ENCODE peak calls at places on chromosomes 13 and 19, in ten cellular contexts. H is astrocyte, V is fibroblast of villous mesenchyme, I is Calu3, N is AG10803, J is cardiac muscle cell, F is GM23338, S is endothelial cell, Q is HFF-Myc, B is coronary artery. W is an unnamed sample.

GRCh38 chr13:20945952-20946383 is 43.4 kb upstream of the XPO4 start:
- DNase-seq in H (no peak), V (peak), I (no peak), N (no peak), J (peak), F (peak), S (peak), Q (no peak), B (no peak), W (no peak)

GRCh38 chr13:86383561-86383960 is 584.3 kb upstream of the SLITRK6 start:
- DNase-seq in H (no peak), V (no peak), I (no peak), N (no peak), J (no peak), F (no peak), S (no peak), Q (no peak), B (no peak), W (no peak)

GRCh38 chr13:70339738-70340137 is 231.5 kb upstream of the KLHL1 start:
- DNase-seq in H (no peak), V (no peak), I (no peak), N (no peak), J (peak), F (peak), S (peak), Q (no peak), B (no peak), W (no peak)

GRCh38 chr19:13156968-13157882 is 7.0 kb downstream of the IER2 start:
- DNase-seq in H (no peak), V (peak), I (no peak), N (no peak), J (no peak), F (no peak), S (no peak), Q (no peak), B (no peak), W (peak)

GRCh38 chr13:94344126-94344863 is 135.2 kb downstream of the DCT start:
- DNase-seq in H (peak), V (no peak), I (no peak), N (no peak), J (no peak), F (peak), S (no peak), Q (no peak), B (no peak), W (no peak)

GRCh38 chr19:32599736-32600157 is 18.8 kb downstream of the PDCD5 start:
- DNase-seq in H (peak), V (peak), I (peak), N (peak), J (peak), F (peak), S (peak), Q (peak), B (no peak), W (peak)

GRCh38 chr19:5489511-5489910 is 34.3 kb downstream of the ZNRF4 start:
- DNase-seq in H (no peak), V (no peak), I (no peak), N (peak), J (peak), F (no peak), S (no peak), Q (no peak), B (no peak), W (no peak)

GRCh38 chr13:31775686-31776085 is 36.4 kb downstream of the RXFP2 start:
- DNase-seq in H (peak), V (peak), I (no peak), N (peak), J (no peak), F (no peak), S (no peak), Q (no peak), B (peak), W (no peak)

GRCh38 chr19:51514866-51515481 is 13.4 kb upstream of the SIGLEC12 start:
- DNase-seq in H (peak), V (peak), I (peak), N (peak), J (peak), F (peak), S (peak), Q (peak), B (no peak), W (peak)

GRCh38 chr19:48237057-48237456 is 18.7 kb downstream of the CARD8 start:
- DNase-seq in H (no peak), V (no peak), I (no peak), N (no peak), J (no peak), F (no peak), S (no peak), Q (no peak), B (no peak), W (no peak)

GRCh38 chr19:39031368-39032163 is 783 bp downstream of the FBXO27 start:
- DNase-seq in H (peak), V (peak), I (peak), N (peak), J (peak), F (peak), S (peak), Q (no peak), B (peak), W (peak)

GRCh38 chr19:31427857-31428256 is 78.6 kb upstream of the TSHZ3 start:
- DNase-seq in H (peak), V (peak), I (no peak), N (peak), J (no peak), F (no peak), S (no peak), Q (no peak), B (no peak), W (no peak)

GRCh38 chr19:50358483-50359431 is 6.7 kb downstream of the NAPSA start:
- DNase-seq in H (no peak), V (peak), I (no peak), N (peak), J (no peak), F (no peak), S (no peak), Q (no peak), B (no peak), W (peak)

GRCh38 chr13:65943024-65943423 is 1287.1 kb downstream of the PCDH9 start:
- DNase-seq in H (peak), V (peak), I (no peak), N (no peak), J (no peak), F (no peak), S (no peak), Q (no peak), B (no peak), W (no peak)

GRCh38 chr13:44004881-44005280 is 125.2 kb downstream of the LACC1 start:
- DNase-seq in H (peak), V (peak), I (no peak), N (peak), J (no peak), F (no peak), S (no peak), Q (peak), B (no peak), W (no peak)

GRCh38 chr19:4606921-4607678 is 32.2 kb upstream of the TNFAIP8L1 start:
- DNase-seq in H (no peak), V (no peak), I (no peak), N (no peak), J (peak), F (peak), S (no peak), Q (no peak), B (no peak), W (no peak)

GRCh38 chr19:5128932-5129389 is 160.0 kb downstream of the KDM4B start:
- DNase-seq in H (no peak), V (peak), I (no peak), N (no peak), J (peak), F (no peak), S (no peak), Q (no peak), B (peak), W (no peak)

GRCh38 chr19:50567052-50567841 is 988 bp downstream of the LRRC4B start:
- DNase-seq in H (no peak), V (no peak), I (no peak), N (no peak), J (no peak), F (peak), S (no peak), Q (no peak), B (no peak), W (peak)

GRCh38 chr19:4749870-4750269 is 26.2 kb upstream of the DPP9 start:
- DNase-seq in H (no peak), V (no peak), I (no peak), N (no peak), J (no peak), F (no peak), S (no peak), Q (no peak), B (no peak), W (no peak)

GRCh38 chr13:24888291-24888931 is 124.4 kb downstream of the RNF17 start:
- DNase-seq in H (no peak), V (no peak), I (no peak), N (no peak), J (no peak), F (peak), S (no peak), Q (no peak), B (no peak), W (peak)

GRCh38 chr13:41751277-41751676 is 209.6 kb downstream of the VWA8 start:
- DNase-seq in H (peak), V (peak), I (no peak), N (peak), J (peak), F (no peak), S (no peak), Q (no peak), B (no peak), W (no peak)

GRCh38 chr13:98144501-98145350 is 1.8 kb downstream of the FARP1 start:
- DNase-seq in H (peak), V (peak), I (peak), N (peak), J (peak), F (peak), S (peak), Q (peak), B (no peak), W (no peak)

GRCh38 chr19:45767881-45768643 is 990 bp downstream of the SIX5 start:
- DNase-seq in H (peak), V (peak), I (peak), N (peak), J (peak), F (peak), S (peak), Q (no peak), B (no peak), W (peak)

GRCh38 chr13:74979703-74980102 is 502.3 kb downstream of the TBC1D4 start:
- DNase-seq in H (no peak), V (peak), I (no peak), N (no peak), J (no peak), F (no peak), S (no peak), Q (no peak), B (no peak), W (no peak)

GRCh38 chr13:40518481-40518882 is 148.0 kb downstream of the FOXO1 start:
- DNase-seq in H (peak), V (no peak), I (peak), N (no peak), J (no peak), F (no peak), S (no peak), Q (no peak), B (no peak), W (peak)

GRCh38 chr13:105442941-105443340 is 1092.5 kb downstream of the EFNB2 start:
- DNase-seq in H (peak), V (peak), I (peak), N (peak), J (no peak), F (no peak), S (no peak), Q (peak), B (no peak), W (no peak)

GRCh38 chr19:55116232-55117062 is 990 bp downstream of the PPP1R12C start:
- DNase-seq in H (peak), V (peak), I (peak), N (peak), J (no peak), F (peak), S (no peak), Q (no peak), B (no peak), W (peak)

GRCh38 chr13:83498486-83499190 is 383.6 kb downstream of the SLITRK1 start:
- DNase-seq in H (peak), V (peak), I (no peak), N (peak), J (no peak), F (no peak), S (no peak), Q (no peak), B (no peak), W (no peak)

DNA sequence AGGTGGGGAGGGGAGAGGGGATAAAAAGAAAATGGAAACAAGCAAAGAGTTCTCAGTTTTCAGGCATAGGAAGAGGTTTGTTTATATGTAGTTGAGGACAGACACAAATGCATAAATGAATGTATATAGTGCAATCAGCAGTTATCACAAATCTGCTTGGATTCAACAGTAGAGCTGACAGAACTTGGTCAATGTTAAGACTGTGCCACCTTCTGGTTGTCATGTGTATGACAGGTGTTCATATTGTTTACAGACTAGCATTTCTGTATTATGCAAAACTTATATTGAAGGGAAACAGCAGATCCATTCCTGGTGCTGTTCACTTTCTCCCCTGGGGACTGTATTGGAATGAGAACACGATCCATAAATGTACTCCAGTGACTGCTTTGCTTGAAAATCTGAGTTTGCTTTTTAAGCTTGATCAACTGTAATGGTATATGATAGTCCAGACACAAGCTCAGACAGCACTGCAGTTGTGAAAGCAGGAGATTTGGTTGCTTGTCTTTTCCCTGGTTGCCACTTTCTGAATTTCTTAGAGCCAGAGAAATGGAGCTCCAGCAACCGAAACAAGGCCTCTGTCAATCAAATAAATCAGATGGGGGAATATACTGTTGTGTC is 319.5 kb upstream of the OBI1 start:
- DNase-seq in H (peak), V (peak), I (peak), N (peak), J (peak), F (peak), S (peak), Q (peak), B (no peak), W (peak)
- TF ChIP-seq CTCF in H (peak), V (peak), I (peak), N (peak), J (peak), F (peak), S (peak), Q (peak), B (no peak), W (peak)

DNA sequence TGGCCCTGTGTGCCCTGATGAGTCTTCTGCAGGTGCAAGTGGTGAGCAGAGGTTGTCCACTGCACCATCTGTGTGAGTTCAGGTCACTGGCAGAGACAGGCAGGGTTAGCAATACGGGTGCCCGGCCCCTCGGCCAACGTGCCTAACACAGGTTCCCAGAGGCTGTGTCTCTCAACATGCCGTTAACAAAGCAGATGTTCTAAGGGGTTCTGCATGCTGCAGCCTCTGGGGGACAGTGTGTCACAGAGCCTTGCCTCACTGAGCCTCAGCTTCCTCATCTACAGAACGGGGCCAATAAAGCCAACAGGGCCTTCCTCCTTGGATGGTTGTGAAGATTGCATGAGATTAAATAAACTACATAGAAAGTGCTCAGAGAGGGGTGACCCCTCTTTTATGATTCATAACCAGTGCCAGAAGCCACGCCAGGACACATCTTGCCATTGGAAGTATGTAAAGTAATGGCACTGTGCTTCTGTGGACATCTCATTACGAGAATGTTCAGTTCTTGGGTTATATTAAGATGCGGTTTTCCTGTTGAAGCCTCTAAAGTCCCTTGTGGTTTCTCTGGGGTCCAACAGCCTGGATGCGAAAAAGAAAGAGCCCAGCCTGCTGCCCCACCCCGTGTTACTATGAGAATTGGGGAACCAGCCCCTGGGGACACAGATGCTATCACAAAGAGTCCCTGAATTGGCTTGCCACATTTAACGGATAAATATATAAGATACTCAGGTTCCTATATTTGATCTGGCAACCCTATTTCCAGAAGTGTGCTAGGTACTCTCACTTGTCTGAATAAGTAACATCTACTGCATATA is 11.2 kb upstream of the ARHGEF18 start:
- DNase-seq in H (no peak), V (no peak), I (no peak), N (no peak), J (no peak), F (no peak), S (no peak), Q (no peak), B (no peak), W (peak)
- TF ChIP-seq CTCF in H (no peak), V (no peak), I (no peak), N (no peak), J (no peak), F (no peak), S (no peak), Q (no peak), B (no peak), W (no peak)

GRCh38 chr19:47006496-47006895 is 13.1 kb upstream of the NPAS1 start:
- DNase-seq in H (no peak), V (no peak), I (no peak), N (no peak), J (no peak), F (peak), S (no peak), Q (no peak), B (no peak), W (no peak)
- TF ChIP-seq CTCF in H (no peak), V (no peak), I (no peak), N (no peak), J (no peak), F (no peak), S (no peak), Q (no peak), B (no peak), W (no peak)

DNA sequence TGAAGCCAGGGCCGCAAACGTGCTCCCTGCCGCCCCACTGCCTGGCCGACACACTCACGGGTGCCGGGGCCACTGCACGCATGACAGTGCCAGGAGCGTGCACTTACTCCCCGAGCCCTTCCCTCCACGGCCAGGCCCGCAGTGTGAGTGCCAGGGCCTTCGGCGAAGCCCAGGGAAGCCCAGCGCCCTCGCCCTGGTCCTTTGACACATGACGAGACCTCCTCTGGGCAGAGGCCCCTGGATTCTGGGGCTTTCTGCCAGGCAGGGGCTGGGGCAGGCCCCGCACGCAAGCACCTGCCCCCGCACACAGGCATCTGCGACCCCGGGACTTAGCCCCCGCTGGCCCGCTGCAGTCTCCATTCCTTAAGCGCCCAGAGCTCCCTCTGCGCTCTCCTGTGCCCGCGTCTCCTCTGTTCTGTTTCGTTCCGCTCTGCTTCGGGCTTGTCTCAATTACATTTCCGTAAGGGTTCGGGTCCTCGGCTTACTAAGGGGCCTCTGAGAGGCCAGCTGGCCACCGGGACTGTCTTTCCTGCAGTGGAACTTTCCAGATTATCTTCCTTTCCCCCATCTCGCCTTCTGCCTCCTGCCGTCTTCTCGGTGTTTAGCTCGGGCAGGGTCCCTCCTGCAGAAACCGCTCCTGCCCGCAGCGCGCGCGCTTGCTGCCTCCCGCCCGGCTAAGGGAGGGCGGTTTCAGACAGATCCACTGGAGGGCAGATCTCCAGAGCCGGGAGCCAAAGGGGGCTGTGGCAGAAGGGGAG is 98.8 kb downstream of the ING1 start:
- DNase-seq in H (peak), V (no peak), I (no peak), N (peak), J (no peak), F (peak), S (no peak), Q (no peak), B (no peak), W (no peak)
- TF ChIP-seq CTCF in H (no peak), V (peak), I (no peak), N (no peak), J (peak), F (peak), S (no peak), Q (no peak), B (no peak), W (no peak)

DNA sequence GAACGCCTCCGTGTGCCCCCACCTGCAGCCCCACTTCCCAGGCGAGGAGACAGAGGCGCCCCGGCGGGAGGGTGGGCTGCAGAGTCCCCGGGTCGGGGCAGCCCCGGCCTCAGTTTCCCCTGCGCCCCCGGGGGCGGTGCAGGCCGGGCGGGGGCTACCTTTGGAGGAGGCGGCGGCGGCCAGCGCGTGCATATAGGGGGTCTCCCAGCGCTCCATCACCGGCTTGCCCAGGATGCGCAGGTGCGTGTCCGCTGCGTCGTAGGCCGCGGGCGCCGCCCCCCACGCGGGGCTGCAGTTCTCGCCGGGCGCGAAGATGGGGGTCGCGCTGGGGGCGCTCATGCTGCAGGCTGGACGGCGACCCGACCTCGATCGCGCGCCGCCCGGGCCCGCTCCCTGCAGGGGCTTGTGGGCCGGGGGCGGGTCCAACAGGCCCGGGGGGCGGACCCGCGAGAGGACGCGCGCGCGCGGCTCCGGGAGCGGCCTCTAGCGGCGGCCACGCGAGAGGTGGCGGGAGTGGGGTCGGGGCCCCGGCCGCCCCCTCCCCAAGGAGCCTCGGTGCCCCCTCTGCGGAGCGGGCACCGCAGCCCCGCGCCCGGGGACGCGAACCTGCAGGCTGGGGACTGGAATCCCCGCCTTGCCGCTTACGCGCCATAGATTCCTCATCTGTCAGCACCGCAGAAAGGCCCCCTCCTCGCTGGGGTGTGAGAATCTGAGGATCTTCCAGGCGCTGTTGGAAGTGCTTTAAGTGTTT is at the start of gene GAMT:
- DNase-seq in H (no peak), V (no peak), I (no peak), N (peak), J (peak), F (peak), S (peak), Q (no peak), B (no peak), W (peak)
- TF ChIP-seq CTCF in H (no peak), V (peak), I (peak), N (peak), J (peak), F (peak), S (peak), Q (peak), B (peak), W (peak)